ENCODE peak calls at places on chromosomes 3 and 15, in eight cellular contexts. U is stimulated activated CD8-positive, alpha-beta memory T cell treated with anti-CD3 and anti-CD28 coated beads, Interleukin-12 subunit alpha, Interleukin-12 subunit beta, amount 100 ng/mL, for 4 hours; I is stimulated activated CD4-positive, alpha-beta T cell treated with anti-CD3 and anti-CD28 coated beads, Interleukin-2, amount 100 ng/mL, for 48 hours; R is heart left ventricle; E is LoVo; A is renal cortical epithelial cell; D is amygdala; K is SW480. X is an unnamed sample.

GRCh38 chr15:37135225-37135624 is 34.9 kb upstream of the MEIS2 start:
- DNase-seq in U (no peak), I (no peak), R (no peak), E (no peak), A (peak), D (no peak), K (peak), X (no peak)

GRCh38 chr15:35567392-35567791 is 21.4 kb upstream of the DPH6 start:
- DNase-seq in U (no peak), I (no peak), R (no peak), E (no peak), A (no peak), D (no peak), K (no peak), X (no peak)

GRCh38 chr3:29893024-29893554 is 612.2 kb downstream of the RBMS3 start:
- DNase-seq in U (no peak), I (no peak), R (no peak), E (no peak), A (no peak), D (no peak), K (no peak), X (no peak)

GRCh38 chr3:155517907-155518306 is 224.4 kb upstream of the STRIT1 start:
- DNase-seq in U (no peak), I (no peak), R (no peak), E (no peak), A (peak), D (no peak), K (peak), X (no peak)

GRCh38 chr3:157130138-157130880 is 29.6 kb downstream of the CCNL1 start:
- DNase-seq in U (peak), I (peak), R (no peak), E (peak), A (peak), D (no peak), K (peak), X (no peak)

GRCh38 chr3:120344349-120344748 is 4.8 kb downstream of the LRRC58 start:
- DNase-seq in U (no peak), I (no peak), R (no peak), E (peak), A (no peak), D (no peak), K (peak), X (no peak)

GRCh38 chr15:38144921-38145320 is 107.7 kb upstream of the SPRED1 start:
- DNase-seq in U (no peak), I (no peak), R (no peak), E (no peak), A (no peak), D (no peak), K (no peak), X (no peak)

GRCh38 chr15:44537728-44538240 is 837 bp downstream of the EIF3J start:
- DNase-seq in U (no peak), I (no peak), R (no peak), E (peak), A (peak), D (no peak), K (peak), X (no peak)

GRCh38 chr3:101036676-101037075 is 43.5 kb upstream of the ABI3BP start:
- DNase-seq in U (no peak), I (no peak), R (no peak), E (no peak), A (peak), D (no peak), K (no peak), X (no peak)

GRCh38 chr15:40291088-40291574 is 8.3 kb upstream of the ANKRD63 start:
- DNase-seq in U (no peak), I (no peak), R (no peak), E (peak), A (no peak), D (no peak), K (peak), X (peak)

GRCh38 chr3:107106316-107106715 is 270.9 kb upstream of the CCDC54 start:
- DNase-seq in U (no peak), I (no peak), R (no peak), E (no peak), A (peak), D (no peak), K (peak), X (no peak)

GRCh38 chr3:177934001-177934891 is 602.0 kb upstream of the KCNMB2 start:
- DNase-seq in U (no peak), I (no peak), R (no peak), E (no peak), A (peak), D (no peak), K (no peak), X (no peak)

GRCh38 chr15:90336705-90337141 is 15.4 kb upstream of the ZNF774 start:
- DNase-seq in U (no peak), I (no peak), R (no peak), E (peak), A (peak), D (no peak), K (no peak), X (no peak)